ENCODE peak calls at places on chromosome 22, in five cellular contexts. I is HepG2, U is IMR-90, A is K562, O is GM12878. R is an unnamed sample.

GRCh38 chr22:49111085-49111484 is 716.6 kb downstream of the BRD1 start:
- DNase-seq in U (no peak), A (no peak), O (no peak), I (no peak), R (no peak)

GRCh38 chr22:23353004-23353403 is 172.7 kb downstream of the BCR start:
- DNase-seq in I (no peak), A (no peak), U (no peak), O (no peak), R (no peak)

GRCh38 chr22:31278643-31279326 is 13.5 kb downstream of the PIK3IP1 start:
- DNase-seq in U (no peak), I (no peak), O (no peak), A (no peak), R (no peak)

GRCh38 chr22:43620197-43620596 is 191.9 kb downstream of the EFCAB6 start:
- DNase-seq in A (no peak), U (no peak), O (no peak), I (no peak), R (no peak)

GRCh38 chr22:43128116-43128515 is 15.1 kb downstream of the MCAT start:
- DNase-seq in O (no peak), A (no peak), I (no peak), U (no peak), R (no peak)

GRCh38 chr22:38267086-38267485 is 5.7 kb downstream of the TMEM184B start:
- DNase-seq in U (peak), I (no peak), A (peak), O (no peak), R (no peak)

GRCh38 chr22:23756891-23757290 is 2.7 kb upstream of the VPREB3 start:
- DNase-seq in O (no peak), A (no peak), I (no peak), U (no peak), R (no peak)

GRCh38 chr22:25496396-25497064 is 67.9 kb upstream of the GRK3 start:
- DNase-seq in U (peak), A (no peak), I (no peak), O (no peak), R (no peak)

GRCh38 chr22:38942702-38943101 is 14.7 kb upstream of the APOBEC3A start:
- DNase-seq in O (no peak), A (no peak), U (no peak), I (no peak), R (no peak)

GRCh38 chr22:31891366-31892079 is 52.8 kb upstream of the YWHAH start:
- DNase-seq in I (no peak), U (peak), O (no peak), A (no peak), R (no peak)

GRCh38 chr22:43305806-43306205 is 37.4 kb downstream of the SCUBE1 start:
- DNase-seq in A (no peak), O (no peak), U (no peak), I (no peak), R (no peak)

GRCh38 chr22:26558246-26558895 is 31.6 kb downstream of the TPST2 start:
- DNase-seq in O (no peak), A (no peak), I (no peak), U (peak), R (no peak)

GRCh38 chr22:32801436-32802290 is at the start of gene TIMP3:
- DNase-seq in I (no peak), U (peak), A (peak), O (no peak), R (no peak)

GRCh38 chr22:40417041-40417440 is 46.6 kb downstream of the SGSM3 start:
- DNase-seq in O (no peak), A (no peak), U (no peak), I (no peak), R (no peak)

GRCh38 chr22:26318975-26319374 is 110.1 kb upstream of the ASPHD2 start:
- DNase-seq in I (peak), A (peak), U (no peak), O (no peak), R (no peak)

GRCh38 chr22:25930710-25931353 is 188.8 kb downstream of the MYO18B start:
- DNase-seq in A (no peak), O (no peak), U (no peak), I (no peak), R (no peak)

GRCh38 chr22:48097723-48098122 is 1335.3 kb downstream of the TBC1D22A start:
- DNase-seq in O (no peak), A (no peak), U (no peak), I (no peak), R (no peak)

GRCh38 chr22:32555546-32555945 is 80.9 kb downstream of the FBXO7 start:
- DNase-seq in O (no peak), A (no peak), U (no peak), I (no peak), R (no peak)

GRCh38 chr22:23102776-23103175 is 32.5 kb downstream of the GNAZ start:
- DNase-seq in O (no peak), U (no peak), I (no peak), A (no peak), R (no peak)

GRCh38 chr22:48576333-48577013 is 1251.2 kb downstream of the BRD1 start:
- DNase-seq in I (no peak), O (no peak), U (no peak), A (no peak), R (no peak)

GRCh38 chr22:22787805-22788459 is 99.7 kb upstream of the IGLL5 start:
- DNase-seq in U (peak), A (peak), O (no peak), I (peak), R (peak)

GRCh38 chr22:28023036-28023435 is 104.0 kb upstream of the PITPNB start:
- DNase-seq in A (no peak), O (no peak), I (no peak), U (no peak), R (no peak)

GRCh38 chr22:43136255-43136654 is 6.9 kb downstream of the MCAT start:
- DNase-seq in I (peak), U (peak), A (peak), O (no peak), R (peak)

GRCh38 chr22:38733329-38734202 is 22.2 kb downstream of the SUN2 start:
- DNase-seq in I (peak), A (peak), O (no peak), U (peak), R (peak)

GRCh38 chr22:46830841-46831240 is 68.4 kb downstream of the TBC1D22A start:
- DNase-seq in I (no peak), O (no peak), A (no peak), U (peak), R (peak)

GRCh38 chr22:39446239-39446721 is 10.5 kb upstream of the MGAT3 start:
- DNase-seq in U (no peak), A (peak), O (peak), I (no peak), R (no peak)

GRCh38 chr22:25987948-25988347 is 181.3 kb upstream of the SEZ6L start:
- DNase-seq in A (no peak), I (no peak), U (no peak), O (no peak), R (no peak)

GRCh38 chr22:30445438-30445936 is 19.9 kb downstream of the MTFP1 start:
- DNase-seq in I (peak), O (no peak), U (peak), A (no peak), R (no peak)

GRCh38 chr22:42978453-42979103 is 36.4 kb downstream of the PACSIN2 start:
- DNase-seq in I (no peak), A (no peak), O (no peak), U (peak), R (no peak)

GRCh38 chr22:22199634-22200033 is 45.0 kb upstream of the VPREB1 start:
- DNase-seq in I (no peak), O (no peak), U (no peak), A (no peak), R (no peak)

GRCh38 chr22:30829901-30830550 is 135.4 kb downstream of the OSBP2 start:
- DNase-seq in U (peak), O (no peak), I (no peak), A (no peak), R (peak)

GRCh38 chr22:25840883-25841282 is 98.9 kb downstream of the MYO18B start:
- DNase-seq in I (no peak), A (no peak), O (no peak), U (no peak), R (no peak)

GRCh38 chr22:17872491-17872890 is 98.2 kb upstream of the BID start:
- DNase-seq in I (no peak), O (no peak), U (peak), A (peak), R (no peak)
- TF ChIP-seq BHLHE40 in I (no peak), O (no peak), U (no peak), A (no peak), R (no peak)

GRCh38 chr22:20228055-20228938 is 39.8 kb downstream of the RTN4R start:
- DNase-seq in O (no peak), U (no peak), I (no peak), A (no peak), R (no peak)
- TF ChIP-seq RFX5 in O (no peak), U (no peak), I (no peak), A (no peak), R (no peak)

GRCh38 chr22:45529966-45530575 is 27.4 kb downstream of the FBLN1 start:
- DNase-seq in I (no peak), U (peak), O (no peak), A (no peak), R (no peak)
- TF ChIP-seq BHLHE40 in I (no peak), U (peak), O (no peak), A (no peak), R (no peak)

GRCh38 chr22:36885474-36885873 is 24.7 kb downstream of the NCF4 start:
- DNase-seq in I (no peak), A (no peak), O (no peak), U (no peak), R (no peak)

GRCh38 chr22:36881504-36882245 is 20.9 kb downstream of the NCF4 start:
- DNase-seq in O (no peak), I (no peak), U (no peak), A (no peak), R (no peak)

GRCh38 chr22:36886016-36886415 is 25.2 kb downstream of the NCF4 start:
- DNase-seq in I (no peak), A (no peak), U (no peak), O (no peak), R (no peak)

GRCh38 chr22:36887164-36887563 is 26.3 kb upstream of the CSF2RB start:
- DNase-seq in O (no peak), I (no peak), A (no peak), U (no peak), R (no peak)

GRCh38 chr22:36884314-36885158 is 23.7 kb downstream of the NCF4 start:
- DNase-seq in I (no peak), U (no peak), A (no peak), O (no peak), R (no peak)
- TF ChIP-seq RFX5 in I (no peak), U (no peak), A (no peak), O (no peak), R (no peak)

GRCh38 chr22:50271519-50271970 is 1.4 kb upstream of the MAPK11 start:
- DNase-seq in U (peak), I (peak), A (peak), O (no peak), R (no peak)
- TF ChIP-seq BHLHE40 in U (no peak), I (no peak), A (no peak), O (no peak), R (no peak)

GRCh38 chr22:41934284-41935014 is 7.8 kb upstream of the TNFRSF13C start:
- DNase-seq in U (no peak), I (no peak), O (no peak), A (no peak), R (no peak)
- TF ChIP-seq RFX5 in U (no peak), I (no peak), O (no peak), A (no peak), R (no peak)